ENCODE peak calls at places on chromosome 12, in seven cellular contexts. F, Q, X, N, E, A and D are unnamed samples.
A peak's percentile ranks its signal among the peaks of the same experiment; 100 is the strongest.

GRCh38 chr12:125247477-125247876 is 182.2 kb downstream of the AACS start:
- DNase-seq in F (peak; percentile 12), E (peak; percentile 63), N (no peak), Q (no peak), X (no peak), A (no peak), D (peak; percentile 66)

GRCh38 chr12:1911598-1912575 is 6.6 kb downstream of the CACNA2D4 start:
- DNase-seq in E (peak; percentile 56), Q (no peak), F (no peak), X (no peak), N (no peak), A (no peak), D (no peak)

GRCh38 chr12:22598763-22599161 is 26.2 kb upstream of the ETNK1 start:
- DNase-seq in E (no peak), N (no peak), A (no peak), F (no peak), Q (no peak), X (no peak), D (no peak)

GRCh38 chr12:65822732-65823480 is 1.4 kb upstream of the HMGA2 start:
- DNase-seq in X (peak; percentile 84), E (peak; percentile 97), Q (peak; percentile 42), N (peak; percentile 79), F (no peak), A (no peak), D (no peak)

GRCh38 chr12:2959508-2960431 is 573 bp downstream of the TEAD4 start:
- DNase-seq in F (peak; percentile 54), E (peak; percentile 82), A (no peak), Q (peak; percentile 80), X (no peak), N (peak; percentile 73), D (no peak)

GRCh38 chr12:87848248-87848868 is 180.8 kb downstream of the C12orf50 start:
- DNase-seq in Q (peak; percentile 67), X (peak; percentile 54), F (peak; percentile 45), A (no peak), E (no peak), N (peak; percentile 58), D (peak; percentile 82)

GRCh38 chr12:78929075-78929418 is 64.5 kb downstream of the SYT1 start:
- DNase-seq in E (no peak), N (peak; percentile 39), Q (no peak), X (peak; percentile 56), A (no peak), F (no peak), D (no peak)

GRCh38 chr12:61854902-61855301 is 405.3 kb upstream of the USP15 start:
- DNase-seq in E (no peak), F (no peak), N (peak; percentile 3), Q (peak; percentile 2), X (no peak), A (no peak), D (no peak)

GRCh38 chr12:125079943-125080645 is 14.9 kb downstream of the AACS start:
- DNase-seq in E (no peak), A (no peak), X (no peak), F (no peak), Q (peak; percentile 92), N (no peak), D (no peak)

GRCh38 chr12:54082402-54082892 is 28.8 kb downstream of the HOXC4 start:
- DNase-seq in E (peak; percentile 79), X (no peak), N (peak; percentile 14), A (peak; percentile 70), Q (peak; percentile 13), F (peak; percentile 86), D (peak; percentile 29)

GRCh38 chr12:103130564-103130963 is 173.1 kb downstream of the ASCL1 start:
- DNase-seq in Q (no peak), X (no peak), A (no peak), F (no peak), N (no peak), E (no peak), D (no peak)

GRCh38 chr12:95215925-95216324 is 1.3 kb downstream of the FGD6 start:
- DNase-seq in E (no peak), F (peak; percentile 26), N (peak; percentile 69), A (no peak), Q (peak; percentile 23), X (no peak), D (peak; percentile 83)

GRCh38 chr12:64656429-64656828 is 46.1 kb downstream of the RASSF3 start:
- DNase-seq in N (peak; percentile 56), F (peak; percentile 45), X (no peak), E (no peak), Q (no peak), A (no peak), D (no peak)

GRCh38 chr12:66036317-66036716 is 94.2 kb downstream of the LLPH start:
- DNase-seq in N (peak; percentile 99), A (no peak), X (peak; percentile 82), Q (peak; percentile 92), E (no peak), F (no peak), D (no peak)

GRCh38 chr12:90630006-90630405 is 325.0 kb downstream of the CCER1 start:
- DNase-seq in E (no peak), N (no peak), A (no peak), Q (no peak), F (no peak), X (no peak), D (no peak)

GRCh38 chr12:112296183-112296582 is 86.0 kb downstream of the HECTD4 start:
- DNase-seq in N (no peak), A (no peak), Q (no peak), F (no peak), E (no peak), X (no peak), D (no peak)

GRCh38 chr12:95465275-95465674 is 8.7 kb upstream of the METAP2 start:
- DNase-seq in Q (no peak), F (no peak), E (peak; percentile 5), X (no peak), N (no peak), A (no peak), D (no peak)

GRCh38 chr12:110165540-110166159 is 41.5 kb downstream of the IFT81 start:
- DNase-seq in X (no peak), F (no peak), N (no peak), A (no peak), Q (no peak), E (peak; percentile 59), D (peak; percentile 49)

GRCh38 chr12:4781212-4781611 is 61.0 kb downstream of the GALNT8 start:
- DNase-seq in F (no peak), X (no peak), Q (no peak), E (peak; percentile 34), N (no peak), A (no peak), D (no peak)

DNA sequence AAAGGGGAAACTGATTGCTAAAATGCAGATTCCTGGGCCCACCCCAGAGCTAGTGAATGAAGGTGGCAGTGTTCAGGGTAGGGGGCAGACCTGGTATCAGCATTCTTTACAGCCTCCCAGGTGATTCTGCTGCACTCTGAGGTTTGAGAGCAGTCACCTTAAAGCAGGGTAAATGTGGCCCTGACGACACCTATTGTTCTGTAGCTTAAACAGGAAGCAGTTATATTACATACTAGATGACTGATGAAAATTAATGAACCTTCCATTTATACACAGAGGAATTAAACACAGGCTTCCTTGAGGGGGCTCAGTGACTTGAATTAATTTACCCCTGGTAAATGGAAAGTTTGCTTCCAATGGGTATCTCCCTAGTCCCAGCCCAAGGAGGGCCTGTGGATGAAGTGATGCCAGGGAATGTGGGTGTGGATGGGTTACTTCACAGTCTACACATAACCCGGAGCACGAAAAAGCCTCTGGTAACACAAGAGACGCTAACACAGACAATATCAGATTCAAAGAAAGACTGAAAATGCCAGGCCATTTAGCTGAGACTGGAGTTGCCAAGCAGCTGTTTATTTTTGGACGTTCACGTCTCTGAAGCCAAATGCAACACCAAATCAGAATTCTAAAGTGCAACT is 25.2 kb downstream of the NUAK1 start:
- DNase-seq in F (no peak), N (peak; percentile 52), A (no peak), X (no peak), E (no peak), Q (peak; percentile 68), D (no peak)
- H3K9ac ChIP-seq in F (no peak overlapping the region), N (no peak overlapping the region), A (no peak overlapping the region), X (no peak overlapping the region), E (no peak overlapping the region), Q (peak overlapping the region; percentile 64), D (no peak overlapping the region)

GRCh38 chr12:57888407-57889157 is 42.1 kb upstream of the CTDSP2 start:
- DNase-seq in Q (peak; percentile 88), N (peak; percentile 86), A (peak; percentile 17), F (no peak), E (peak; percentile 88), X (no peak), D (no peak)
- H3K9ac ChIP-seq in Q (peak overlapping the region; percentile 80), N (peak overlapping the region; percentile 34), A (no peak overlapping the region), F (peak overlapping the region; percentile 53), E (no peak overlapping the region), X (no peak overlapping the region), D (no peak overlapping the region)

DNA sequence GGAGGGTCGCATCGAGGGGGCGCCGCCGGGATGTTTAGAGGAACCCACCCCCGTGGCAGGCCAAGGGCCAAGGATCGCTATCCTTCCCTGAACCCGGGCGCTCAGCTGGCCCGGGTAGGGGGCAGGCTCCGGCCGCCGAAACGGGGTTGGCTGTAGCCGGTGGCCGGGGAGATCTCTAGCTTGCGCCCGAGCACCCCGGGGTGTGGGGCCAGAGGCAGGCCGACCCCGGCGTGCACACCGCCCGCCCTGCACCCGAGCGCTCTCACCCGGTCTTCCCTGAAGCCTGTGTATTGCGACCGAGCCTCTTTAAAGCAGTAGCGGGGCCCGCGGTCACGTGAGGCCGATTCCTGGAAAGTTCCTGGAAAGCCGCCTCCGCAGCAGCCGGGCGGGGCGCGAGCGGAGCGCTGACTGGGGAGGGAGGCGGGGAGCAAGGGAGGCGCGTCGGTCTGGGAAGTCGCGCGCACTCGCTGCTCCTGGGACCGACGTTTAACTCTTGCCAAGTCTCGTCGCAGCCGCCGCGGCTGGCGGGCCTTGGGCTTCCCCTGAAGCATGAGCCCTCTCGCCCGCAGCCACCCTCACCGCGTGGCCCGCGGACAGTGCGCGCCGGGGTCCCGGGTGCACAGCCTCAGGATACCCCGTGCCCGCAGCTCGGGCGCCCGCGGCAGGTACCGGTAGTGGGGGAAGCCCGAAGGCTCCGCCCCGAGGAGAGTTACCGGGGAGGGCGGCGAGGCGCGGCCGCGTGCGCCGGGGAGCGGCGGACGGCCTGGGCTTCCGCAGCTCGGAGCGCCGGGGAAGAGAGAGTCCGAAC is 1.7 kb upstream of the SOCS2 start:
- DNase-seq in N (peak; percentile 92), A (peak; percentile 97), X (peak; percentile 89), E (peak; percentile 97), F (peak; percentile 98), Q (peak; percentile 99), D (peak; percentile 85)
- H3K9ac ChIP-seq in N (peak overlapping the region; percentile 83), A (peak overlapping the region; percentile 98), X (peak overlapping the region; percentile 86), E (peak overlapping the region; percentile 87), F (peak overlapping the region; percentile 99), Q (peak overlapping the region; percentile 83), D (no peak overlapping the region)

GRCh38 chr12:12505544-12506501 is 56.8 kb downstream of the DUSP16 start:
- DNase-seq in Q (peak; percentile 89), E (no peak), N (peak; percentile 59), X (no peak), A (no peak), F (peak; percentile 29), D (no peak)

GRCh38 chr12:12502813-12503146 is 59.9 kb downstream of the DUSP16 start:
- DNase-seq in A (no peak), F (no peak), Q (no peak), N (no peak), X (no peak), E (no peak), D (no peak)

GRCh38 chr12:12501121-12501520 is 61.5 kb downstream of the DUSP16 start:
- DNase-seq in X (no peak), F (no peak), A (no peak), Q (no peak), N (no peak), E (no peak), D (no peak)

GRCh38 chr12:12506541-12506940 is 56.1 kb downstream of the DUSP16 start:
- DNase-seq in N (no peak), Q (peak; percentile 77), E (no peak), A (no peak), F (no peak), X (no peak), D (no peak)

GRCh38 chr12:12503384-12504078 is 59.1 kb downstream of the DUSP16 start:
- DNase-seq in Q (no peak), F (no peak), A (no peak), X (no peak), E (peak; percentile 82), N (no peak), D (no peak)
- H3K9ac ChIP-seq in Q (no peak overlapping the region), F (no peak overlapping the region), A (no peak overlapping the region), X (no peak overlapping the region), E (no peak overlapping the region), N (no peak overlapping the region), D (no peak overlapping the region)